ENCODE peak calls at places on chromosomes 4 and X, in seven cellular contexts. A is stimulated activated CD4-positive, alpha-beta T cell treated with anti-CD3 and anti-CD28 coated beads, TNF-alpha, amount 100 ng/mL, for 24 hours; C is NCI-H345; D is activated T-helper 1 cell treated with anti-CD3 and anti-CD28 coated beads, Interleukin-12 subunit alpha, Interleukin-12 subunit beta, Interleukin-2, Interleukin-4 antibody, amounts not matched to agents 30 ng/mL and 10 ng/mL and 1 ng/mL, durations not matched to agents 14 hours and 24 hours and 36 hours; W is stimulated activated CD8-positive, alpha-beta memory T cell treated with anti-CD3 and anti-CD28 coated beads, Interleukin-7, amount 100 ng/mL, for 1 hour; L is ACHN; S is Peyer's patch. Q is an unnamed sample.

GRCh38 chr4:95921470-95921869 is 81.6 kb downstream of the PDHA2 start:
- DNase-seq in A (no peak), C (no peak), D (no peak), S (no peak), W (no peak), L (no peak), Q (no peak)

GRCh38 chrX:30282527-30282926 is 26.7 kb downstream of the NR0B1 start:
- DNase-seq in D (no peak), W (no peak), S (no peak), C (no peak), L (peak), A (no peak), Q (no peak)

GRCh38 chr4:48017108-48017527 is 546 bp downstream of the NIPAL1 start:
- DNase-seq in D (no peak), L (peak), W (no peak), C (peak), A (peak), S (peak), Q (no peak)

GRCh38 chr4:137610960-137611359 is 78.7 kb upstream of the PCDH18 start:
- DNase-seq in S (no peak), L (peak), D (no peak), A (no peak), W (no peak), C (no peak), Q (no peak)

GRCh38 chr4:144948009-144948408 is 150.0 kb downstream of the ANAPC10 start:
- DNase-seq in A (no peak), C (no peak), W (no peak), L (no peak), S (no peak), D (no peak), Q (no peak)

GRCh38 chr4:173509031-173510001 is 20.7 kb downstream of the HAND2 start:
- DNase-seq in A (no peak), L (no peak), D (no peak), S (no peak), W (no peak), C (no peak), Q (no peak)

GRCh38 chr4:8909548-8909947 is 37.9 kb upstream of the HMX1 start:
- DNase-seq in A (no peak), L (no peak), W (no peak), D (no peak), C (no peak), S (no peak), Q (peak)

GRCh38 chrX:155637714-155638113 is 25.0 kb upstream of the TMLHE start:
- DNase-seq in W (no peak), C (no peak), A (no peak), D (no peak), L (no peak), S (no peak), Q (no peak)

GRCh38 chrX:23334871-23335599 is 386 bp downstream of the PTCHD1 start:
- DNase-seq in D (no peak), C (peak), S (no peak), W (no peak), L (no peak), A (no peak), Q (no peak)

GRCh38 chr4:143399113-143399949 is 62.7 kb downstream of the GAB1 start:
- DNase-seq in D (no peak), C (peak), A (no peak), S (no peak), W (no peak), L (peak), Q (peak)

GRCh38 chrX:119067023-119067739 is 5.6 kb upstream of the CT47C1 start:
- DNase-seq in S (peak), W (no peak), D (no peak), L (peak), A (peak), C (peak), Q (peak)

GRCh38 chrX:139691843-139692505 is 16.0 kb downstream of the MCF2 start:
- DNase-seq in D (no peak), A (no peak), S (no peak), L (no peak), C (no peak), W (no peak), Q (no peak)

GRCh38 chr4:148067307-148067916 is 335.5 kb downstream of the ARHGAP10 start:
- DNase-seq in A (no peak), C (no peak), D (no peak), S (no peak), W (no peak), L (no peak), Q (no peak)